ENCODE peak calls at places on chromosomes 6 and 20, in ten cellular contexts. T is activated T-helper 1 cell treated with anti-CD3 and anti-CD28 coated beads, Interleukin-12 subunit alpha, Interleukin-12 subunit beta, Interleukin-2, Interleukin-4 antibody, amounts not matched to agents 30 ng/mL and 10 ng/mL and 1 ng/mL, durations not matched to agents 14 hours and 24 hours and 36 hours; N is M059J; Z is H4; H is HTR-8/SVneo; C is choroid plexus epithelial cell; J is right cardiac atrium; G is iris pigment epithelial cell; P is PC-3; V is RPMI8226. X is an unnamed sample.
A peak's percentile ranks its signal among the peaks of the same experiment; 100 is the strongest.

GRCh38 chr6:149723771-149724417 is 6.0 kb upstream of the LATS1 start:
- DNase-seq in V (peak; percentile 35), J (no peak), H (peak; percentile 42), N (peak; percentile 76), Z (peak; percentile 80), P (peak; percentile 76), T (peak; percentile 17), C (peak; percentile 91), G (peak; percentile 86), X (peak; percentile 92)

GRCh38 chr6:11354019-11354418 is 121.6 kb upstream of the NEDD9 start:
- DNase-seq in H (no peak), V (no peak), Z (peak; percentile 43), P (no peak), T (peak; percentile 58), C (peak; percentile 84), G (peak; percentile 66), N (peak; percentile 92), J (peak; percentile 63), X (peak; percentile 47)

GRCh38 chr6:82067021-82067420 is 180.5 kb downstream of the IBTK start:
- DNase-seq in V (no peak), T (no peak), P (no peak), G (peak; percentile 15), C (peak; percentile 40), Z (no peak), J (no peak), N (no peak), H (no peak), X (peak; percentile 7)

GRCh38 chr6:89487864-89488263 is 54.9 kb downstream of the ANKRD6 start:
- DNase-seq in G (no peak), P (no peak), J (no peak), Z (no peak), V (no peak), C (no peak), H (no peak), T (no peak), N (no peak), X (no peak)

GRCh38 chr6:132675749-132676148 is 16.8 kb upstream of the TAAR1 start:
- DNase-seq in T (no peak), H (no peak), G (no peak), N (peak; percentile 24), Z (no peak), C (no peak), P (no peak), V (no peak), J (no peak), X (no peak)

GRCh38 chr6:40906759-40907158 is 132.3 kb downstream of the UNC5CL start:
- DNase-seq in C (no peak), G (no peak), T (no peak), P (peak; percentile 90), H (peak; percentile 12), Z (peak; percentile 53), N (peak; percentile 91), V (no peak), J (no peak), X (peak; percentile 71)

GRCh38 chr6:7238900-7239589 is 74.0 kb downstream of the SSR1 start:
- DNase-seq in N (peak; percentile 78), P (peak; percentile 83), J (peak; percentile 93), H (peak; percentile 62), C (peak; percentile 74), Z (peak; percentile 78), G (peak; percentile 76), V (peak; percentile 93), T (peak; percentile 53), X (peak; percentile 88)

GRCh38 chr6:134936476-134936875 is 13.4 kb downstream of the ALDH8A1 start:
- DNase-seq in Z (no peak), H (no peak), G (no peak), V (no peak), P (no peak), N (no peak), J (no peak), T (no peak), C (no peak), X (no peak)

GRCh38 chr20:18527836-18528235 is 20.1 kb downstream of the SEC23B start:
- DNase-seq in N (peak; percentile 70), P (peak; percentile 73), J (no peak), T (no peak), V (no peak), G (peak; percentile 69), Z (no peak), C (peak; percentile 33), H (no peak), X (peak; percentile 89)

GRCh38 chr6:164097557-164098398 is 683.3 kb downstream of the QKI start:
- DNase-seq in V (no peak), P (peak; percentile 59), J (no peak), H (peak; percentile 42), N (peak; percentile 69), Z (peak; percentile 21), T (no peak), G (peak; percentile 44), C (peak; percentile 75), X (peak; percentile 40)

GRCh38 chr20:17733781-17734304 is 34.1 kb downstream of the BANF2 start:
- DNase-seq in N (no peak), J (no peak), P (no peak), V (no peak), G (no peak), Z (no peak), T (no peak), C (no peak), H (no peak), X (no peak)

GRCh38 chr6:56497270-56497669 is 145.4 kb downstream of the DST start:
- DNase-seq in N (no peak), T (no peak), Z (no peak), H (no peak), G (no peak), P (no peak), V (no peak), J (no peak), C (no peak), X (no peak)

GRCh38 chr6:42315991-42316378 is 98.3 kb upstream of the MRPS10 start:
- DNase-seq in V (no peak), Z (peak; percentile 95), H (peak; percentile 87), J (no peak), N (peak; percentile 100), P (peak; percentile 99), T (no peak), G (peak; percentile 97), C (peak; percentile 94), X (peak; percentile 94)